ENCODE peak calls at places on chromosomes 7 and 10, in four cellular contexts. One of them, this sample, is unnamed.

GRCh38 chr10:10222288-10222945 is 795.3 kb upstream of the CELF2 start:
- DNase-seq in CD4-positive, alpha-beta T cell: no peak
- DNase-seq in RWPE1: no peak
- DNase-seq in IMR-90: peak; percentile 40
- DNase-seq in this sample: no peak

GRCh38 chr7:101891936-101892640 is 74.7 kb downstream of the CUX1 start:
- DNase-seq in CD4-positive, alpha-beta T cell: no peak
- DNase-seq in RWPE1: no peak
- DNase-seq in IMR-90: no peak
- DNase-seq in this sample: no peak

GRCh38 chr10:73591935-73592699 is 975 bp upstream of the USP54 start:
- DNase-seq in CD4-positive, alpha-beta T cell: no peak
- DNase-seq in RWPE1: peak; percentile 46
- DNase-seq in IMR-90: no peak
- DNase-seq in this sample: peak; percentile 71

GRCh38 chr7:95611224-95611623 is 14.9 kb upstream of the PDK4 start:
- DNase-seq in CD4-positive, alpha-beta T cell: no peak
- DNase-seq in RWPE1: no peak
- DNase-seq in IMR-90: no peak
- DNase-seq in this sample: no peak

GRCh38 chr7:55521543-55522267 is 50.6 kb downstream of the VOPP1 start:
- DNase-seq in CD4-positive, alpha-beta T cell: no peak
- DNase-seq in RWPE1: peak; percentile 35
- DNase-seq in IMR-90: peak; percentile 13
- DNase-seq in this sample: no peak

GRCh38 chr10:368579-369255 is 233.5 kb downstream of the ZMYND11 start:
- DNase-seq in CD4-positive, alpha-beta T cell: no peak
- DNase-seq in RWPE1: no peak
- DNase-seq in IMR-90: no peak
- DNase-seq in this sample: no peak

GRCh38 chr7:132655071-132655761 is 78.9 kb upstream of the PLXNA4 start:
- DNase-seq in CD4-positive, alpha-beta T cell: peak; percentile 50
- DNase-seq in RWPE1: no peak
- DNase-seq in IMR-90: no peak
- DNase-seq in this sample: peak; percentile 19

GRCh38 chr10:124748206-124748605 is 4.0 kb upstream of the FAM53B start:
- DNase-seq in CD4-positive, alpha-beta T cell: no peak
- DNase-seq in RWPE1: no peak
- DNase-seq in IMR-90: no peak
- DNase-seq in this sample: no peak

GRCh38 chr7:2821842-2822507 is 22.1 kb downstream of the GNA12 start:
- DNase-seq in CD4-positive, alpha-beta T cell: no peak
- DNase-seq in RWPE1: peak; percentile 90
- DNase-seq in IMR-90: peak; percentile 91
- DNase-seq in this sample: no peak

GRCh38 chr7:16801111-16801542 is 3.7 kb downstream of the AGR2 start:
- DNase-seq in CD4-positive, alpha-beta T cell: no peak
- DNase-seq in RWPE1: peak; percentile 90
- DNase-seq in IMR-90: peak; percentile 83
- DNase-seq in this sample: no peak

GRCh38 chr10:51897560-51897959 is 198.2 kb upstream of the CSTF2T start:
- DNase-seq in CD4-positive, alpha-beta T cell: no peak
- DNase-seq in RWPE1: no peak
- DNase-seq in IMR-90: no peak
- DNase-seq in this sample: no peak

DNA sequence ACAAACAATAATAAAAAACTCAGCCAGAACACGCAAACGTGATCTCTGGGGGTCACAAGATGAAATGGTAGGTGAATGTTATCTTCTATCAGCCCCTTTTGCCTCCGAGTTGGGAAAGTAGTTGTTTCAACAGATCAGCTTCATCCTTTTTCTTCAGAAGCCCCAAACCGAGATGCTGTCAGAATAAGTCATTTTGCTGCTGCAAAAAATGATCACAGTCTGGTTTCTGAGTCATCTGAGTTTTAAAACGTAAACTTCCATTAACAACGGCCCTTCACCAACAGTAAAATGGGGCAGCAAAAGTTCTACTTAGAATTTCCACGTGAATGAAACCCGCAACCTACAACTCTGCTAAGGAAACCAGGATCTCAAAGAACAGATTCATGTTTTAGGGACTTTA is 44.9 kb downstream of the JCAD start:
- DNase-seq in CD4-positive, alpha-beta T cell: no peak
- DNase-seq in RWPE1: no peak
- DNase-seq in IMR-90: peak; percentile 62
- DNase-seq in this sample: no peak
- H3K27ac ChIP-seq in CD4-positive, alpha-beta T cell: no peak overlapping the region
- H3K27ac ChIP-seq in RWPE1: no peak overlapping the region
- H3K27ac ChIP-seq in IMR-90: no peak overlapping the region
- H3K27ac ChIP-seq in this sample: no peak overlapping the region

GRCh38 chr7:33906697-33907096 is 1.4 kb downstream of the BMPER start:
- DNase-seq in CD4-positive, alpha-beta T cell: no peak
- DNase-seq in RWPE1: no peak
- DNase-seq in IMR-90: no peak
- DNase-seq in this sample: no peak

GRCh38 chr7:33904680-33905388 is 505 bp upstream of the BMPER start:
- DNase-seq in CD4-positive, alpha-beta T cell: no peak
- DNase-seq in RWPE1: peak; percentile 20
- DNase-seq in IMR-90: peak; percentile 59
- DNase-seq in this sample: peak; percentile 59

GRCh38 chr7:33905389-33906032 is at the start of gene BMPER:
- DNase-seq in CD4-positive, alpha-beta T cell: no peak
- DNase-seq in RWPE1: peak; percentile 18
- DNase-seq in IMR-90: peak; percentile 19
- DNase-seq in this sample: peak; percentile 15

GRCh38 chr7:33901847-33902246 is 3.5 kb upstream of the BMPER start:
- DNase-seq in CD4-positive, alpha-beta T cell: no peak
- DNase-seq in RWPE1: no peak
- DNase-seq in IMR-90: no peak
- DNase-seq in this sample: no peak

DNA sequence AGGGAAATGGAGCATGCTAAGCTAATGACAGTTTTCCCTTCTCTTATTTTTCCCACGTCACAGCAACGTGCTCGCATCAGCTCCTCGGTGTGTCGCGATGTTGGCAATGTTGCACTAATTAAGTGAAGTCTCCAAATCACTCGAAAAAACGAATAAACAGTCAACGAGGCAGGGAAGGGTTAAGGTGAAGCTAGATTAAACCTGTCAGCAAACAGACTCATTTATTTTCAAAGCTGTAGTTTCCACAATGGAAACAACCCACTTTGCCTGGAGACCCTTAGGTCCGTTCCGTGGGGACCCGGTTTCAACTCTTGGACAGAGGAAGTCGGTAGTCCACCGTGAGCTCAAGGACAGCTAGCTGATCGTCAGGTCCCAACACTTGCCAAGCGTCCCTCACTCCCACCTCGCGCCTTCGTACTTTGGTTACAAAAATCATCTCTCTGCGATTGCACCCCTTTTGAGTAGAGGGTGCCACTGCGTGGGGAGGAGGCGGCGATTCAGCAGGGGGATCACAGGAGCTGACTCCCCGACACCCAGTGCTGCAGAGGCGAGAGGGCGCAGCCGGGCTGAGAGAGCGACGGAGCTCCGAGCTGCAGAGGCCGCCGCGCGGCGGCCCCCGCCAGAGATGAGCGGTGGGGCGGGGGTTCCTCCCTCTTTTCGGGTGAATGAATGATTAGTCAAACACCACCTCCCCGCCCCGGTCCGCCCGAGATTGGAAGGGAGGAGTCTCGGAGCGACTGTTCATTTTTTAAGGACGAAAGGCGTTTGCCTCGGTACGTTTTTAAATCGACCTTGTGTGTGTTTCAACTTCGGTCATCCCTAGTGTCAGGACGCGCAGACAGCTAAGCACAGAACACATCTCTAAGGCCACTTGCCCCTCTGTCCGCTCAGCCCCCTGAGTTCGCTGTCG is 1.3 kb upstream of the BMPER start:
- DNase-seq in CD4-positive, alpha-beta T cell: no peak
- DNase-seq in RWPE1: peak; percentile 49
- DNase-seq in IMR-90: peak; percentile 45
- DNase-seq in this sample: peak; percentile 37
- H3K27ac ChIP-seq in CD4-positive, alpha-beta T cell: no peak overlapping the region
- H3K27ac ChIP-seq in RWPE1: no peak overlapping the region
- H3K27ac ChIP-seq in IMR-90: peak overlapping the region; percentile 74
- H3K27ac ChIP-seq in this sample: peak overlapping the region; percentile 55

DNA sequence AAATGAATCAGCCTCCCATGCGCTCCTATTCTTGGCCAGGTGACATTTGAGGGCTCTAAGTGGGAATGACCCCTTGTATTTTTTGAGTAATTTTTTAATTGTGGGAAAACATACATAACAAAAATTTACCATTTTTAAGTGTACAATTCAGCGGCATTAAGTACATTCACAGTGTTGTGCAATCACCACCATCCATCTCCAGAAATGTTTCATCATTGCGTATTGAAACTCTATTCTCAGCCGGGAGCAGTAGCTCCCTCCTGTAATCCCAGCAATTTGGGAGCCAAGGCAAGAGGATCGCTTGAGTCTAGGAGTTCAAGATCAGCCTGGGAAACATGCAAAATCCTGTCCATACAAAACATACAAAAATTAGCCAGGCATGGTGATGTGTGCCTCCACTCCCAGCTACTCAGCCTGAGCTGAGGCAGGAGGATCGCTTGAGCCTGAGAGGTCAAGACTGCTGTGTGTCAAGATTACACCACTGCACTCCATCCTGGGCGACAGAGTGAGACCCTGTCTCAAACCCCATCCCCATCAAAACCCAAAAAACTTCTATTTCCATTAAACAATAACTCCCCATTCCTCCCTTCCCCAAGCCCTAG is 2.5 kb downstream of the ANTXRL start:
- DNase-seq in CD4-positive, alpha-beta T cell: no peak
- DNase-seq in RWPE1: no peak
- DNase-seq in IMR-90: peak; percentile 13
- DNase-seq in this sample: no peak
- H3K27ac ChIP-seq in CD4-positive, alpha-beta T cell: no peak overlapping the region
- H3K27ac ChIP-seq in RWPE1: no peak overlapping the region
- H3K27ac ChIP-seq in IMR-90: no peak overlapping the region
- H3K27ac ChIP-seq in this sample: no peak overlapping the region

GRCh38 chr10:79312601-79313187 is 34.6 kb upstream of the PPIF start:
- DNase-seq in CD4-positive, alpha-beta T cell: no peak
- DNase-seq in RWPE1: no peak
- DNase-seq in IMR-90: no peak
- DNase-seq in this sample: no peak

GRCh38 chr10:79310217-79310865 is 36.9 kb upstream of the PPIF start:
- DNase-seq in CD4-positive, alpha-beta T cell: no peak
- DNase-seq in RWPE1: no peak
- DNase-seq in IMR-90: no peak
- DNase-seq in this sample: peak; percentile 37

GRCh38 chr10:79310911-79311573 is 36.2 kb upstream of the PPIF start:
- DNase-seq in CD4-positive, alpha-beta T cell: no peak
- DNase-seq in RWPE1: no peak
- DNase-seq in IMR-90: no peak
- DNase-seq in this sample: no peak

GRCh38 chr10:79313320-79313719 is 33.9 kb upstream of the PPIF start:
- DNase-seq in CD4-positive, alpha-beta T cell: no peak
- DNase-seq in RWPE1: no peak
- DNase-seq in IMR-90: no peak
- DNase-seq in this sample: no peak

DNA sequence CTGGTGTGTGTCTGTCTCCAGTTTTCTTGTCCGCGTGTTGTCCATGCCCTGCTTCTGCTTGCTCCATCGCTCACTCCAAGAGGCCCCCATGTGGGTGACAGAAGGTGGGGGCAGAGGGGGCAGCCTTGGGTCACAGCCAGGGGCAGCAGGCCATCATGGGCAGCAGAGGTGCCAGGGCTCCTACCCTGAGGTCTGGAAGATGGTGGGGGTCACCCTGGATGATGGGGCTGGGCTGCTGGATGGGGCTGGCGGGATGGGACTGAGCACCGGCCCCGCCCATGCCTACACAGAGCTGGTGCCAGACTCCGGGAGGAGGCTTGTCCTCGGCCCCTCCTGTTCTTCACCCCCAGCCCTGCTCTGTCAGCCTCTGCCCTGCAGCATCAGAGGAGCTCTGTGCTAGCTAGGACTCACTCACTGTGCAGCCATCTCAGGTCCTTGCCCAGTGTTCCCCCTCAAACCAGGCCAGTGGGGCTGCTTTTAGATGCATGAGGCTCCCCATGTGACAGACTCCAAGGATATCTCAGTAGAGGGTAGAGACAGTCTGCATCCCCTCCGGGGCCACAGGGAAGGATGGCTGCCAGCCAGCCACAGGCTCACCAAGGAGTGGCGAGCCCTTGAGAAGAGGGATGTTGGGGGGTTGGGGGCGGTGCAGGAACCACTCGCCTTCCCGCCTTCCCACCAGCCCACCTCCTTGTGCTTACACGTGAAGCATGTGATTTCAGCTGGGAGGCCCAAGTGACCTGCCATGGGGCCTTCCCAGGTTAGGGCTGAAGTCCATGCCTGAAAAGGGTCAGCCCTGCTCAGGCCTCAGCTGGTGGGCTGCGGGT is 35.5 kb upstream of the PPIF start:
- DNase-seq in CD4-positive, alpha-beta T cell: no peak
- DNase-seq in RWPE1: no peak
- DNase-seq in IMR-90: no peak
- DNase-seq in this sample: no peak
- H3K27ac ChIP-seq in CD4-positive, alpha-beta T cell: no peak overlapping the region
- H3K27ac ChIP-seq in RWPE1: peak overlapping the region; percentile 44
- H3K27ac ChIP-seq in IMR-90: no peak overlapping the region
- H3K27ac ChIP-seq in this sample: peak overlapping the region; percentile 64

GRCh38 chr10:100020161-100020882 is 10.6 kb upstream of the DNMBP start:
- DNase-seq in CD4-positive, alpha-beta T cell: no peak
- DNase-seq in RWPE1: no peak
- DNase-seq in IMR-90: no peak
- DNase-seq in this sample: no peak
- H3K27ac ChIP-seq in CD4-positive, alpha-beta T cell: no peak overlapping the region
- H3K27ac ChIP-seq in RWPE1: no peak overlapping the region
- H3K27ac ChIP-seq in IMR-90: no peak overlapping the region
- H3K27ac ChIP-seq in this sample: no peak overlapping the region

DNA sequence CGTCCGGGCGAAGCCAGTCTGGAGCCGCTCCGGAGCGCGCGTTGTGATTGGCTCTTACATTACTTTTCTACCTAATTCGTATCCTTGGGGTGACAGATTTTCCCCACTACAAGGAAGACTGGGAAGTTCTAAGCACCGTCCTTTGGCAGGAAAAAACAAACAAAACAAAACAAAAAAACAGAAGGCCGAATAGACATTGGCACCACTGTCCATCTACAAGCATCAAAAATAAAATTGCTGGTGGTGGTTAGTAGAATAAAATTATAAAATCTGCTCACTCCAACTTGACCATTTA is 651 bp upstream of the SKAP2 start:
- DNase-seq in CD4-positive, alpha-beta T cell: no peak
- DNase-seq in RWPE1: no peak
- DNase-seq in IMR-90: no peak
- DNase-seq in this sample: no peak
- H3K27ac ChIP-seq in CD4-positive, alpha-beta T cell: peak overlapping the region; percentile 43
- H3K27ac ChIP-seq in RWPE1: peak overlapping the region; percentile 96
- H3K27ac ChIP-seq in IMR-90: peak overlapping the region; percentile 70
- H3K27ac ChIP-seq in this sample: peak overlapping the region; percentile 68

GRCh38 chr7:100547872-100548271 is 8.9 kb downstream of the AGFG2 start:
- DNase-seq in CD4-positive, alpha-beta T cell: no peak
- DNase-seq in RWPE1: no peak
- DNase-seq in IMR-90: no peak
- DNase-seq in this sample: no peak
- H3K27ac ChIP-seq in CD4-positive, alpha-beta T cell: peak overlapping the region; percentile 63
- H3K27ac ChIP-seq in RWPE1: peak overlapping the region; percentile 43
- H3K27ac ChIP-seq in IMR-90: peak overlapping the region; percentile 63
- H3K27ac ChIP-seq in this sample: peak overlapping the region; percentile 85